ENCODE peak calls at places on chromosome X, in six cellular contexts. B, T, F, N, S and X are unnamed samples.

GRCh38 chrX:27751976-27752375 is 55.8 kb upstream of the MAGEB10 start:
- DNase-seq in S (no peak), T (no peak), F (peak; percentile 4), B (no peak), N (no peak), X (no peak)

GRCh38 chrX:153600032-153600373 is 1.1 kb upstream of the CCNQ start:
- DNase-seq in B (no peak), T (no peak), F (peak; percentile 22), S (no peak), N (no peak), X (no peak)

GRCh38 chrX:1546601-1547275 is 9.8 kb upstream of the P2RY8 start:
- DNase-seq in B (no peak), N (no peak), S (no peak), F (no peak), T (peak; percentile 68), X (no peak)

GRCh38 chrX:123859409-123859827 is 435 bp upstream of the XIAP start:
- DNase-seq in S (no peak), B (no peak), T (no peak), N (no peak), F (no peak), X (no peak)

GRCh38 chrX:9614016-9614415 is 149.2 kb downstream of the TBL1X start:
- DNase-seq in T (no peak), S (no peak), N (peak; percentile 28), F (peak; percentile 54), B (no peak), X (no peak)

GRCh38 chrX:122238801-122239200 is 945.3 kb upstream of the GRIA3 start:
- DNase-seq in T (no peak), N (peak; percentile 3), B (no peak), S (no peak), F (no peak), X (no peak)

GRCh38 chrX:34849371-34849770 is 93.2 kb upstream of the FAM47B start:
- DNase-seq in T (no peak), F (peak; percentile 19), B (no peak), N (peak; percentile 14), S (no peak), X (no peak)

GRCh38 chrX:115562492-115562872 is 1.5 kb downstream of the PLS3 start:
- DNase-seq in T (no peak), F (peak; percentile 68), S (peak; percentile 70), B (no peak), N (no peak), X (peak; percentile 39)

GRCh38 chrX:63784902-63785692 is at the start of gene ARHGEF9:
- DNase-seq in T (peak; percentile 5), F (peak; percentile 8), B (peak; percentile 73), S (peak; percentile 70), N (no peak), X (no peak)

GRCh38 chrX:110045421-110045820 is 42.5 kb downstream of the TMEM164 start:
- DNase-seq in F (no peak), N (no peak), S (no peak), B (no peak), T (no peak), X (no peak)

GRCh38 chrX:31555506-31555905 is 483.7 kb upstream of the FTHL17 start:
- DNase-seq in F (peak; percentile 48), N (no peak), B (no peak), T (peak; percentile 13), S (no peak), X (no peak)

GRCh38 chrX:69145281-69145680 is 20.0 kb downstream of the PJA1 start:
- DNase-seq in T (no peak), F (no peak), N (no peak), B (no peak), S (no peak), X (peak; percentile 4)

GRCh38 chrX:72080800-72081199 is 50.9 kb downstream of the RTL5 start:
- DNase-seq in F (no peak), N (no peak), B (no peak), S (no peak), T (no peak), X (no peak)

GRCh38 chrX:72078411-72078810 is 53.3 kb downstream of the RTL5 start:
- DNase-seq in N (no peak), S (no peak), B (no peak), T (no peak), F (no peak), X (no peak)

GRCh38 chrX:72079607-72080006 is 52.1 kb downstream of the RTL5 start:
- DNase-seq in S (no peak), N (no peak), F (peak; percentile 23), B (peak; percentile 13), T (peak; percentile 62), X (no peak)

GRCh38 chrX:72081605-72082320 is 50.0 kb downstream of the RTL5 start:
- DNase-seq in N (no peak), F (no peak), S (no peak), B (no peak), T (no peak), X (peak; percentile 83)

GRCh38 chrX:72080150-72080549 is 51.6 kb downstream of the RTL5 start:
- DNase-seq in N (no peak), F (no peak), B (no peak), S (no peak), T (no peak), X (no peak)
- H3K27me3 ChIP-seq in N (no peaks in the 10 kb centered on the region), F (no peaks in the 10 kb centered on the region), B (no peaks in the 10 kb centered on the region), S (no peaks in the 10 kb centered on the region), T (no peaks in the 10 kb centered on the region), X (no peaks in the 10 kb centered on the region)

GRCh38 chrX:23228950-23229448 is 105.7 kb upstream of the PTCHD1 start:
- DNase-seq in T (peak; percentile 3), F (no peak), S (no peak), B (no peak), N (no peak), X (no peak)

GRCh38 chrX:23223169-23223568 is 111.5 kb upstream of the PTCHD1 start:
- DNase-seq in B (peak; percentile 5), S (no peak), N (no peak), F (no peak), T (no peak), X (no peak)

DNA sequence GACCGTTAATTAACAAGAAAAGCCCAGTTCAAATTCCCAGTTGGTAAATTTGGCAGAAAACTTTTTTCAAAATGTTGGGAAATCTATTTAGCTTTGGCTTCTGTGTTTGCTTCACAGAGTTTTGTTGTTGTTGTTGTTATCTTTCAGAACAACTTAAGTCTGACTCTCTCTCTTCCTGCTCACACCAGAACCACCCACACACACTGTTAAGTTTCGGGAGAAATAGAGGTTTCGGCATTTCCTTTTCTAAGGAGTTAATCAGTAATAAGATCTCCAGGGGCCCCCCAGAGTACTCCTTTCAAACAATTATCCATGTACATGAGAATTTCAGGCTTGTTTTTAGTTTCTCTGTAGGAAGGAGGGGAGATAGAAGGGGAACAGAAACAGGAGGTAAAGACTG is 106.2 kb upstream of the PTCHD1 start:
- DNase-seq in F (no peak), N (no peak), T (no peak), B (no peak), S (no peak), X (no peak)
- H3K4me3 ChIP-seq in F (no peak overlapping the region), N (no peak overlapping the region), T (no peak overlapping the region), B (no peak overlapping the region), S (no peak overlapping the region), X (no peak overlapping the region)

GRCh38 chrX:11426712-11427081 is 133.5 kb downstream of the AMELX start:
- DNase-seq in S (no peak), B (no peak), F (no peak), T (no peak), N (no peak), X (no peak)

GRCh38 chrX:11429543-11430085 is 136.4 kb downstream of the AMELX start:
- DNase-seq in F (no peak), S (no peak), B (no peak), T (no peak), N (no peak), X (no peak)

GRCh38 chrX:11430266-11430665 is 137.1 kb downstream of the AMELX start:
- DNase-seq in F (no peak), B (no peak), N (no peak), S (no peak), T (no peak), X (no peak)

GRCh38 chrX:11424903-11425674 is 131.9 kb downstream of the AMELX start:
- DNase-seq in B (no peak), T (no peak), S (no peak), N (no peak), F (no peak), X (no peak)

DNA sequence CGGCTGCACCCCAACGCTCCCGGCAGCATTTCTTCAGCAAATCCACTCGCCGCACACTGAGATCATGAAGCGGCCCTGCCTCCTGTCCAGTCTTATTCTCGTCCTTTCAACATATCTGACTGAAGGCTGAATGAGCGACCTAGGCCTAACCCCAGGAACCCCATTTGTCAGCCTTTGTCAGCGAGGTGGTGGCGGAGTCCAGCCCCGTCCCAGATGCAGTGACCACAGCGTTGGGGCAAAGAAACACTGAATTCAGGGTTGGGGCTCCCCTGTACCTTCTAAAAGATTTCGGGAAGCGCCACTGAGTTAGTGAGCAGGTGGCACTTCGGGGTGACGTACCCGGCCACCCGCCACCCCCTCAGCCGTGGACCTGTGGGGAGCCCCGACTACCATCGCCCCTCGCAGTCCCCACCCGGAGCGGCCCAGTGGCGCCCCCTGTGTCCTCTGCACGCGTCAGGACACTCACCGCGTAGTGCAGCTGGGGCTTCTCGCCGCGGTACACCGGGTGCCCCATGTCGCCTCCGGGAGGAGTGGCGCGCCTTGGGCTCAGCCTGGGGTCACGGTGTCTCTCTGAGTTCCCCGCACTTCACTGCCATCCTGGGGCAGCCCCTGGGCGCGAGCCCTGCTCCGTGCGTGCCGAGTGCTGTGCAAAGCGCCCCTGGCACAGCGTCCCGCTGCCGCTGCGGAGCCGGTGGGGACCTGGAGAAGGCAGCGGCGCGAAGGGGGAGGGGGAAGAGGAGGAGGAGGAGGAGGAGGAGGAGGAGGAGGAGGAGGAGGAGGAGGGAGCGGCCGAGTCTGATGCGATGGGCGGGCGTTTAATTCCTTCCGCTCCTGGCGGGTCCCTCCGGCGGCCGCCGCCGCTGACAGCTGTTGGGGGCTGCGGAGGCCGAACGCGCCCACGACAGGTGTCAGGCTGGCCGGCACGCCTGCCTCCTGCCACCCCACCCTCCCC is 134.1 kb downstream of the AMELX start:
- DNase-seq in S (peak; percentile 40), T (peak; percentile 34), B (peak; percentile 55), F (peak; percentile 54), N (no peak), X (no peak)
- H3K27me3 ChIP-seq in S (no peaks in the 10 kb centered on the region), T (no peaks in the 10 kb centered on the region), B (peaks cover 42% of the 10 kb centered on the region), F (no peaks in the 10 kb centered on the region), N (no peaks in the 10 kb centered on the region), X (no peaks in the 10 kb centered on the region)

GRCh38 chrX:120790118-120790517 is 85.5 kb downstream of the CT47B1 start:
- DNase-seq in F (peak; percentile 86), S (peak; percentile 83), B (peak; percentile 78), N (no peak), T (peak; percentile 40), X (peak; percentile 39)
- H3K4me3 ChIP-seq in F (no peak overlapping the region), S (no peak overlapping the region), B (no peak overlapping the region), N (no peak overlapping the region), T (no peak overlapping the region), X (no peak overlapping the region)

GRCh38 chrX:40105016-40105790 is 7.4 kb upstream of the BCOR start:
- DNase-seq in B (peak; percentile 69), S (peak; percentile 74), F (peak; percentile 28), N (no peak), T (peak; percentile 33), X (no peak)
- H3K27me3 ChIP-seq in B (peaks cover 61% of the 10 kb centered on the region), S (peaks cover 37% of the 10 kb centered on the region), F (no peaks in the 10 kb centered on the region), N (no peaks in the 10 kb centered on the region), T (no peaks in the 10 kb centered on the region), X (no peaks in the 10 kb centered on the region)

GRCh38 chrX:39899876-39900787 is 197.6 kb downstream of the BCOR start:
- DNase-seq in B (no peak), N (no peak), T (no peak), S (no peak), F (no peak), X (no peak)
- H3K4me3 ChIP-seq in B (no peak overlapping the region), N (no peak overlapping the region), T (no peak overlapping the region), S (no peak overlapping the region), F (no peak overlapping the region), X (peak overlapping the region; percentile 25)